ENCODE peak calls at places on chromosomes 3 and 15, in four cellular contexts. N is fibroblast of villous mesenchyme, F is HCT116, C is psoas muscle. D is an unnamed sample.

GRCh38 chr15:31214864-31215489 is 111.7 kb upstream of the KLF13 start:
- DNase-seq in N (peak; percentile 85), F (no peak), C (peak; percentile 32), D (peak; percentile 76)

GRCh38 chr3:10511809-10512494 is 6.6 kb upstream of the ATP2B2 start:
- DNase-seq in N (no peak), F (no peak), C (no peak), D (peak; percentile 24)

GRCh38 chr3:67610458-67610857 is 44.0 kb downstream of the SUCLG2 start:
- DNase-seq in N (peak; percentile 37), F (no peak), C (no peak), D (peak; percentile 80)

GRCh38 chr3:159964166-159964973 is 24.3 kb upstream of the IL12A start:
- DNase-seq in N (peak; percentile 80), F (no peak), C (no peak), D (peak; percentile 64)

GRCh38 chr3:188049890-188050530 is 103.9 kb upstream of the LPP start:
- DNase-seq in N (no peak), F (no peak), C (no peak), D (no peak)

GRCh38 chr15:25830844-25831443 is 32.2 kb downstream of the ATP10A start:
- DNase-seq in N (peak; percentile 43), F (no peak), C (peak; percentile 67), D (peak; percentile 85)

GRCh38 chr15:69573815-69574472 is 121.3 kb downstream of the RPLP1 start:
- DNase-seq in N (no peak), F (no peak), C (no peak), D (peak; percentile 49)

GRCh38 chr3:67947808-67948508 is 293.5 kb upstream of the SUCLG2 start:
- DNase-seq in N (peak; percentile 42), F (no peak), C (no peak), D (no peak)

GRCh38 chr15:68114356-68114755 is 60.2 kb downstream of the PIAS1 start:
- DNase-seq in N (peak; percentile 43), F (no peak), C (no peak), D (peak; percentile 37)

GRCh38 chr15:81002004-81002253 is 1.2 kb downstream of the TLNRD1 start:
- DNase-seq in N (no peak), F (no peak), C (no peak), D (no peak)

GRCh38 chr3:29751647-29752263 is 470.9 kb downstream of the RBMS3 start:
- DNase-seq in N (no peak), F (no peak), C (no peak), D (no peak)

GRCh38 chr3:179297971-179298725 is 24.7 kb upstream of the ZNF639 start:
- DNase-seq in N (peak; percentile 37), F (no peak), C (no peak), D (peak; percentile 66)

GRCh38 chr3:193207290-193207689 is 33.7 kb upstream of the PLAAT1 start:
- DNase-seq in N (no peak), F (no peak), C (no peak), D (no peak)

GRCh38 chr3:184332370-184333090 is 4.9 kb upstream of the FAM131A start:
- DNase-seq in N (peak; percentile 79), F (no peak), C (no peak), D (peak; percentile 94)

GRCh38 chr3:131125684-131126083 is 99.0 kb downstream of the NEK11 start:
- DNase-seq in N (no peak), F (no peak), C (no peak), D (no peak)

GRCh38 chr3:139326707-139327106 is 17.1 kb upstream of the MRPS22 start:
- DNase-seq in N (no peak), F (no peak), C (no peak), D (no peak)

GRCh38 chr3:106836906-106837305 is 540.3 kb upstream of the CCDC54 start:
- DNase-seq in N (no peak), F (no peak), C (no peak), D (no peak)

GRCh38 chr3:179227349-179227748 is 23.6 kb downstream of the KCNMB3 start:
- DNase-seq in N (no peak), F (peak; percentile 47), C (no peak), D (no peak)

GRCh38 chr3:127688416-127689265 is 15.9 kb downstream of the ABTB1 start:
- DNase-seq in N (peak; percentile 29), F (no peak), C (peak; percentile 60), D (peak; percentile 33)

GRCh38 chr3:46500631-46501377 is 3.0 kb downstream of the RTP3 start:
- DNase-seq in N (peak; percentile 26), F (no peak), C (no peak), D (peak; percentile 87)

GRCh38 chr15:81098884-81099601 is 35.0 kb upstream of the CFAP161 start:
- DNase-seq in N (no peak), F (no peak), C (peak; percentile 23), D (peak; percentile 76)

GRCh38 chr3:177596822-177597271 is 399.6 kb upstream of the TBL1XR1 start:
- DNase-seq in N (no peak), F (no peak), C (no peak), D (no peak)

GRCh38 chr15:90413411-90414379 is 25.7 kb downstream of the IQGAP1 start:
- DNase-seq in N (peak; percentile 90), F (no peak), C (no peak), D (peak; percentile 72)

GRCh38 chr3:104628185-104628789 is 738.4 kb upstream of the ALCAM start:
- DNase-seq in N (peak; percentile 65), F (peak; percentile 33), C (no peak), D (peak; percentile 79)

GRCh38 chr3:175342196-175342595 is 483.1 kb downstream of the NAALADL2 start:
- DNase-seq in N (no peak), F (no peak), C (no peak), D (no peak)

GRCh38 chr3:187490366-187490765 is 122.2 kb downstream of the RTP4 start:
- DNase-seq in N (no peak), F (no peak), C (no peak), D (no peak)

GRCh38 chr15:53693729-53694533 is 65.5 kb downstream of the WDR72 start:
- DNase-seq in N (no peak), F (no peak), C (no peak), D (no peak)

GRCh38 chr15:80929225-80929624 is 60.4 kb downstream of the MESD start:
- DNase-seq in N (peak; percentile 64), F (no peak), C (no peak), D (peak; percentile 48)

GRCh38 chr15:60444289-60444912 is 34.5 kb downstream of the ICE2 start:
- DNase-seq in N (peak; percentile 65), F (no peak), C (no peak), D (peak; percentile 61)

GRCh38 chr3:180538493-180538892 is 63.5 kb upstream of the TTC14 start:
- DNase-seq in N (no peak), F (no peak), C (no peak), D (no peak)

GRCh38 chr15:75204340-75205063 is 2.8 kb downstream of the C15orf39 start:
- DNase-seq in N (peak; percentile 94), F (peak; percentile 91), C (peak; percentile 91), D (peak; percentile 90)
- H3K4me3 ChIP-seq in N (peak overlapping the region; percentile 98), F (peak overlapping the region; percentile 88), C (peak overlapping the region; percentile 87), D (peak overlapping the region; percentile 93)

GRCh38 chr3:55434789-55435188 is 52.3 kb downstream of the WNT5A start:
- DNase-seq in N (peak; percentile 29), F (no peak), C (no peak), D (peak; percentile 55)
- TF ChIP-seq CTCF in N (peak; percentile 55), F (peak; percentile 41), C (peak; percentile 29), D (peak; percentile 69)

DNA sequence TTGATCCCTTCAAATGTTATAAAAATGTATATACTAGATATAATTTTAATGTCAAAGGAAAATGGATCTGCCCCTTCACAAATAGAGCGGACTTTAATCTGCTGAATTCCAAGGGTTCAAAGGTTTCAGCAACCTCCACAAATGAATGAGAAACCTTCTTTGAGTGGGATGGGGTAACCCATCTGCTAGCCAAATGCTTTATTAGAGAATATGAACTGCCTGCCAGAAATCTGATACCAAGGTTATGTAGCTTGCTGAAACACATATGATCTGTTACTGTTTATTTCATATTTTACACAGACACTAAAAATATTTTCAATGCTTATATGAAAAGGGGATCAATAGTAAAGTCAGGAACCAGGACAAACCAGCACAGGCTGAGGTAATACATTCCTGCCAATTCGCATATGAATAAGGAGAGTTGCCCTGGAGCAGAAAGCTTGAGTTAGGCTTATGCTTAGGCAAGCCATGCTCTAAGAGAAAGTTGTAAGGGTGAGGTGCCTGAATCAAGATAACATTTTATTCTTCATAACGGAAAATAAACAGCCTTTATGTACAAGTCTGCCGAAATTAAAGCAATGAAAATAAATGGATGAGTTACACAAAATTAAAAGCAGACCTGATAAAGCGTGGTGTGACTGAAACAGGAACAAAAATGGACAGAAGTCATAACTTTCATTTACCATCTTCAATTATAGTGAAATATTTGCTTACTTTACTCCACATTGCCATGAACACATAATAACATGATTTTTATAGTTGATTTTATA is 26.5 kb downstream of the PLOD2 start:
- DNase-seq in N (peak; percentile 55), F (no peak), C (no peak), D (no peak)
- H3K4me3 ChIP-seq in N (no peak overlapping the region), F (no peak overlapping the region), C (no peak overlapping the region), D (no peak overlapping the region)

GRCh38 chr15:92091155-92091734 is 237.7 kb downstream of the SLCO3A1 start:
- DNase-seq in N (peak; percentile 16), F (peak; percentile 15), C (no peak), D (peak; percentile 41)
- TF ChIP-seq CTCF in N (peak; percentile 55), F (peak; percentile 84), C (peak; percentile 27), D (peak; percentile 75)

GRCh38 chr3:32236377-32236776 is 2.1 kb upstream of the CMTM8 start:
- DNase-seq in N (no peak), F (no peak), C (no peak), D (no peak)

GRCh38 chr3:32238816-32239637 is 547 bp downstream of the CMTM8 start:
- DNase-seq in N (peak; percentile 20), F (no peak), C (peak; percentile 32), D (peak; percentile 33)

GRCh38 chr3:32239638-32240550 is 1.4 kb downstream of the CMTM8 start:
- DNase-seq in N (peak; percentile 6), F (peak; percentile 43), C (no peak), D (peak; percentile 46)

GRCh38 chr3:32238027-32238815 is at the start of gene CMTM8:
- DNase-seq in N (peak; percentile 4), F (no peak), C (peak; percentile 46), D (peak; percentile 44)

GRCh38 chr3:32237670-32238026 is 832 bp upstream of the CMTM8 start:
- DNase-seq in N (no peak), F (no peak), C (no peak), D (no peak)
- H3K4me3 ChIP-seq in N (no peak overlapping the region), F (peak overlapping the region; percentile 88), C (peak overlapping the region; percentile 69), D (peak overlapping the region; percentile 65)

D was measured in fibroblast of pulmonary artery.